ENCODE peak calls at places on chromosomes 12 and 14, in seven cellular contexts. One of them, this sample, is unnamed.

GRCh38 chr14:95237956-95238355 is 80.6 kb upstream of the DICER1 start:
- DNase-seq in fibroblast of lung: no peak
- DNase-seq in fibroblast of villous mesenchyme: no peak
- DNase-seq in tibial nerve: peak
- DNase-seq in GM12865: no peak
- DNase-seq in coronary artery: no peak
- DNase-seq in fibroblast of the aortic adventitia: no peak
- DNase-seq in this sample: no peak

GRCh38 chr12:19643635-19644034 is 204.3 kb downstream of the AEBP2 start:
- DNase-seq in fibroblast of villous mesenchyme: peak
- DNase-seq in fibroblast of the aortic adventitia: peak
- DNase-seq in fibroblast of lung: peak
- DNase-seq in GM12865: no peak
- DNase-seq in tibial nerve: peak
- DNase-seq in coronary artery: no peak
- DNase-seq in this sample: peak

GRCh38 chr12:47881041-47881440 is 23.8 kb downstream of the VDR start:
- DNase-seq in fibroblast of the aortic adventitia: no peak
- DNase-seq in tibial nerve: no peak
- DNase-seq in coronary artery: no peak
- DNase-seq in fibroblast of villous mesenchyme: no peak
- DNase-seq in GM12865: no peak
- DNase-seq in fibroblast of lung: no peak
- DNase-seq in this sample: peak

GRCh38 chr12:26614217-26614616 is 218.8 kb downstream of the ITPR2 start:
- DNase-seq in fibroblast of villous mesenchyme: peak
- DNase-seq in coronary artery: no peak
- DNase-seq in GM12865: peak
- DNase-seq in tibial nerve: no peak
- DNase-seq in fibroblast of the aortic adventitia: peak
- DNase-seq in fibroblast of lung: peak
- DNase-seq in this sample: peak

GRCh38 chr12:4859478-4860210 is 50.1 kb upstream of the KCNA1 start:
- DNase-seq in coronary artery: no peak
- DNase-seq in GM12865: peak
- DNase-seq in fibroblast of the aortic adventitia: no peak
- DNase-seq in fibroblast of villous mesenchyme: no peak
- DNase-seq in fibroblast of lung: no peak
- DNase-seq in tibial nerve: no peak
- DNase-seq in this sample: no peak

GRCh38 chr12:1282670-1283361 is 291.8 kb downstream of the ERC1 start:
- DNase-seq in GM12865: no peak
- DNase-seq in fibroblast of villous mesenchyme: peak
- DNase-seq in fibroblast of the aortic adventitia: peak
- DNase-seq in coronary artery: no peak
- DNase-seq in tibial nerve: peak
- DNase-seq in fibroblast of lung: peak
- DNase-seq in this sample: peak

GRCh38 chr12:7994731-7995205 is 37.7 kb upstream of the FOXJ2 start:
- DNase-seq in GM12865: no peak
- DNase-seq in fibroblast of villous mesenchyme: peak
- DNase-seq in fibroblast of the aortic adventitia: peak
- DNase-seq in coronary artery: no peak
- DNase-seq in tibial nerve: no peak
- DNase-seq in fibroblast of lung: peak
- DNase-seq in this sample: peak

GRCh38 chr12:72349491-72349890 is 77.3 kb downstream of the TRHDE start:
- DNase-seq in tibial nerve: no peak
- DNase-seq in fibroblast of the aortic adventitia: no peak
- DNase-seq in fibroblast of villous mesenchyme: no peak
- DNase-seq in fibroblast of lung: no peak
- DNase-seq in coronary artery: no peak
- DNase-seq in GM12865: no peak
- DNase-seq in this sample: no peak

GRCh38 chr12:120249875-120250795 is 15.4 kb downstream of the PXN start:
- DNase-seq in fibroblast of lung: no peak
- DNase-seq in fibroblast of the aortic adventitia: peak
- DNase-seq in fibroblast of villous mesenchyme: no peak
- DNase-seq in GM12865: peak
- DNase-seq in tibial nerve: peak
- DNase-seq in coronary artery: no peak
- DNase-seq in this sample: peak

GRCh38 chr14:95234426-95234825 is 77.1 kb upstream of the DICER1 start:
- DNase-seq in GM12865: no peak
- DNase-seq in fibroblast of the aortic adventitia: no peak
- DNase-seq in tibial nerve: no peak
- DNase-seq in fibroblast of villous mesenchyme: no peak
- DNase-seq in fibroblast of lung: no peak
- DNase-seq in coronary artery: no peak
- DNase-seq in this sample: no peak

GRCh38 chr12:85301054-85301453 is 21.0 kb downstream of the ALX1 start:
- DNase-seq in fibroblast of the aortic adventitia: no peak
- DNase-seq in GM12865: peak
- DNase-seq in coronary artery: no peak
- DNase-seq in fibroblast of villous mesenchyme: no peak
- DNase-seq in fibroblast of lung: no peak
- DNase-seq in tibial nerve: no peak
- DNase-seq in this sample: no peak

GRCh38 chr12:109777544-109777943 is 55.7 kb downstream of the TRPV4 start:
- DNase-seq in fibroblast of the aortic adventitia: peak
- DNase-seq in fibroblast of lung: peak
- DNase-seq in fibroblast of villous mesenchyme: peak
- DNase-seq in coronary artery: no peak
- DNase-seq in GM12865: peak
- DNase-seq in tibial nerve: no peak
- DNase-seq in this sample: peak

GRCh38 chr12:3761116-3761770 is 8.3 kb upstream of the CRACR2A start:
- DNase-seq in GM12865: no peak
- DNase-seq in coronary artery: no peak
- DNase-seq in tibial nerve: no peak
- DNase-seq in fibroblast of the aortic adventitia: no peak
- DNase-seq in fibroblast of villous mesenchyme: peak
- DNase-seq in fibroblast of lung: no peak
- DNase-seq in this sample: peak

GRCh38 chr14:48323655-48324054 is 648.2 kb upstream of the MDGA2 start:
- DNase-seq in coronary artery: no peak
- DNase-seq in tibial nerve: no peak
- DNase-seq in fibroblast of villous mesenchyme: peak
- DNase-seq in GM12865: no peak
- DNase-seq in fibroblast of lung: peak
- DNase-seq in fibroblast of the aortic adventitia: no peak
- DNase-seq in this sample: peak

GRCh38 chr12:100528044-100528443 is 45.4 kb upstream of the GAS2L3 start:
- DNase-seq in fibroblast of lung: no peak
- DNase-seq in coronary artery: no peak
- DNase-seq in GM12865: no peak
- DNase-seq in fibroblast of villous mesenchyme: no peak
- DNase-seq in fibroblast of the aortic adventitia: no peak
- DNase-seq in tibial nerve: no peak
- DNase-seq in this sample: no peak

GRCh38 chr12:124821252-124822200 is 42.1 kb downstream of the SCARB1 start:
- DNase-seq in fibroblast of villous mesenchyme: no peak
- DNase-seq in fibroblast of lung: no peak
- DNase-seq in tibial nerve: no peak
- DNase-seq in fibroblast of the aortic adventitia: no peak
- DNase-seq in coronary artery: no peak
- DNase-seq in GM12865: no peak
- DNase-seq in this sample: no peak

GRCh38 chr14:91417134-91417982 is at the start of gene CCDC88C:
- DNase-seq in GM12865: peak
- DNase-seq in tibial nerve: no peak
- DNase-seq in fibroblast of the aortic adventitia: no peak
- DNase-seq in fibroblast of lung: no peak
- DNase-seq in coronary artery: no peak
- DNase-seq in fibroblast of villous mesenchyme: peak
- DNase-seq in this sample: no peak

GRCh38 chr12:113048716-113049127 is 7.8 kb upstream of the DTX1 start:
- DNase-seq in tibial nerve: peak
- DNase-seq in fibroblast of villous mesenchyme: peak
- DNase-seq in fibroblast of the aortic adventitia: peak
- DNase-seq in fibroblast of lung: peak
- DNase-seq in coronary artery: no peak
- DNase-seq in GM12865: peak
- DNase-seq in this sample: peak

GRCh38 chr14:50347521-50347920 is 35.4 kb downstream of the DMAC2L start:
- DNase-seq in GM12865: no peak
- DNase-seq in fibroblast of the aortic adventitia: peak
- DNase-seq in tibial nerve: no peak
- DNase-seq in fibroblast of villous mesenchyme: peak
- DNase-seq in fibroblast of lung: peak
- DNase-seq in coronary artery: no peak
- DNase-seq in this sample: peak

GRCh38 chr12:105492591-105492990 is 162.1 kb downstream of the C12orf75 start:
- DNase-seq in fibroblast of villous mesenchyme: peak
- DNase-seq in fibroblast of the aortic adventitia: peak
- DNase-seq in coronary artery: no peak
- DNase-seq in fibroblast of lung: no peak
- DNase-seq in GM12865: no peak
- DNase-seq in tibial nerve: no peak
- DNase-seq in this sample: peak

GRCh38 chr14:99763527-99764221 is 29.5 kb upstream of the EML1 start:
- DNase-seq in GM12865: no peak
- DNase-seq in coronary artery: no peak
- DNase-seq in fibroblast of the aortic adventitia: no peak
- DNase-seq in tibial nerve: no peak
- DNase-seq in fibroblast of villous mesenchyme: no peak
- DNase-seq in fibroblast of lung: no peak
- DNase-seq in this sample: no peak

GRCh38 chr12:120961604-120962486 is 16.5 kb upstream of the HNF1A start:
- DNase-seq in fibroblast of lung: no peak
- DNase-seq in coronary artery: no peak
- DNase-seq in fibroblast of the aortic adventitia: no peak
- DNase-seq in tibial nerve: peak
- DNase-seq in fibroblast of villous mesenchyme: no peak
- DNase-seq in GM12865: no peak
- DNase-seq in this sample: no peak

GRCh38 chr12:93166891-93167307 is 210.8 kb upstream of the NUDT4 start:
- DNase-seq in fibroblast of the aortic adventitia: no peak
- DNase-seq in coronary artery: no peak
- DNase-seq in tibial nerve: no peak
- DNase-seq in GM12865: peak
- DNase-seq in fibroblast of lung: no peak
- DNase-seq in fibroblast of villous mesenchyme: no peak
- DNase-seq in this sample: no peak
- H3K4me3 ChIP-seq in fibroblast of the aortic adventitia: no peak
- H3K4me3 ChIP-seq in coronary artery: no peak
- H3K4me3 ChIP-seq in tibial nerve: no peak
- H3K4me3 ChIP-seq in GM12865: peak
- H3K4me3 ChIP-seq in fibroblast of lung: no peak
- H3K4me3 ChIP-seq in fibroblast of villous mesenchyme: no peak
- H3K4me3 ChIP-seq in this sample: no peak

GRCh38 chr12:54356951-54357356 is 7.3 kb downstream of the GPR84 start:
- DNase-seq in coronary artery: no peak
- DNase-seq in tibial nerve: no peak
- DNase-seq in fibroblast of villous mesenchyme: no peak
- DNase-seq in fibroblast of lung: no peak
- DNase-seq in GM12865: no peak
- DNase-seq in fibroblast of the aortic adventitia: no peak
- DNase-seq in this sample: no peak

GRCh38 chr12:54352891-54353874 is 11.1 kb downstream of the GPR84 start:
- DNase-seq in coronary artery: no peak
- DNase-seq in fibroblast of the aortic adventitia: peak
- DNase-seq in tibial nerve: no peak
- DNase-seq in fibroblast of lung: peak
- DNase-seq in fibroblast of villous mesenchyme: peak
- DNase-seq in GM12865: no peak
- DNase-seq in this sample: peak

GRCh38 chr12:54357802-54358619 is 6.3 kb downstream of the GPR84 start:
- DNase-seq in GM12865: peak
- DNase-seq in fibroblast of lung: no peak
- DNase-seq in fibroblast of villous mesenchyme: no peak
- DNase-seq in tibial nerve: no peak
- DNase-seq in coronary artery: no peak
- DNase-seq in fibroblast of the aortic adventitia: no peak
- DNase-seq in this sample: peak

GRCh38 chr12:54356228-54356627 is 8.1 kb downstream of the GPR84 start:
- DNase-seq in fibroblast of villous mesenchyme: no peak
- DNase-seq in GM12865: no peak
- DNase-seq in fibroblast of the aortic adventitia: no peak
- DNase-seq in tibial nerve: no peak
- DNase-seq in coronary artery: no peak
- DNase-seq in fibroblast of lung: no peak
- DNase-seq in this sample: no peak

GRCh38 chr12:54355104-54355815 is 9.0 kb downstream of the GPR84 start:
- DNase-seq in fibroblast of the aortic adventitia: no peak
- DNase-seq in fibroblast of villous mesenchyme: no peak
- DNase-seq in tibial nerve: no peak
- DNase-seq in coronary artery: no peak
- DNase-seq in fibroblast of lung: no peak
- DNase-seq in GM12865: no peak
- DNase-seq in this sample: no peak
- TF ChIP-seq CTCF in fibroblast of the aortic adventitia: peak
- TF ChIP-seq CTCF in fibroblast of villous mesenchyme: peak
- TF ChIP-seq CTCF in tibial nerve: no peak
- TF ChIP-seq CTCF in coronary artery: no peak
- TF ChIP-seq CTCF in fibroblast of lung: no peak
- TF ChIP-seq CTCF in GM12865: no peak
- TF ChIP-seq CTCF in this sample: no peak

GRCh38 chr14:71454010-71454409 is 478.2 kb upstream of the RGS6 start:
- DNase-seq in fibroblast of lung: no peak
- DNase-seq in GM12865: no peak
- DNase-seq in tibial nerve: no peak
- DNase-seq in fibroblast of villous mesenchyme: no peak
- DNase-seq in coronary artery: no peak
- DNase-seq in fibroblast of the aortic adventitia: no peak
- DNase-seq in this sample: no peak
- H3K4me3 ChIP-seq in fibroblast of lung: no peak
- H3K4me3 ChIP-seq in GM12865: no peak
- H3K4me3 ChIP-seq in tibial nerve: no peak
- H3K4me3 ChIP-seq in fibroblast of villous mesenchyme: no peak
- H3K4me3 ChIP-seq in coronary artery: no peak
- H3K4me3 ChIP-seq in fibroblast of the aortic adventitia: no peak
- H3K4me3 ChIP-seq in this sample: no peak

DNA sequence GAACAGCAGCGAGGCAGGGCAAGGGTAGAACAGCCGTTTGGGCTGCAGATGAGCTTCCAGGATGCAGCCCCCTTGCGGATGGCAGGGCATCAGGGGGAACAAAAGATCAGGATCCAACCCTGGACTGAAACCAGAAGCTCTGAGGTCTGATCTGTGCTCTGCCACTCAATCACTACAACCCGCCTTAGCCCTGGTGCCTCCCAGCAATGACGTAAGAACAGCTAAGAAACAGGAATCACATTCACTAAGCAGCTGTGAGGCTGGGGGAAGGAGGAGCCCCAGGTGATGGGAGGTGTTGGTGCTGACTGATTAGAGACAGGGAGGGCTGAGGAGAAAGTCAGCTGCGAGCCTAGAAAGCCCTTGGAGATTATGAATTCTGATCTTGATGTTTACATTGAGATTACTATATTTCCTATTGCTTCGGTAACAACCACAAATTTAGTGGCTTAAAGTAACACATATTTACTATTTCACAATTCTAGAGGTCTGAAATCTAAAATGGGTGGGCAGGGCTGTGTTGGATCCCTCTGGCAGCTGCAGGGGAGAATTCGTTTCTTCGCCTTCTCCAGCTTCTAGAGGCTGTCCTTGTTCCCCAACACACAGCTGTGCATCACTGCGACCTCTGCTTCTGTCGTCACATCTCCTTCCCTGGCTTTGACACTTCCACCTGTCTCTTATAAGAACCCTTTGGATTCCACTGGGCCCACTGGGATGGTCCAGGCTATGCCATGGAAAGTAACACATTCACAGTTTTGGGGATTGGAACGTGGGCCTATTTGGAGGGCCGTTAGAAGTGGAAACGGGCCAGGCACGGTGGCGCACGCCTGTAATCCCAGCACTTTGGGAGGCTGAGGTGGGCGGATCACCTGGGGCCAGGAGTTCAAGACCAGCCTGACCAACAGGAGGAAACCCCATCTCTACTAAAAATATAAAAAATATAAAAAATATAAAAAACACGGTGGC is 6.1 kb upstream of the CD9 start:
- DNase-seq in fibroblast of villous mesenchyme: peak
- DNase-seq in tibial nerve: no peak
- DNase-seq in GM12865: no peak
- DNase-seq in fibroblast of lung: peak
- DNase-seq in coronary artery: no peak
- DNase-seq in fibroblast of the aortic adventitia: no peak
- DNase-seq in this sample: no peak
- TF ChIP-seq CTCF in fibroblast of villous mesenchyme: no peak
- TF ChIP-seq CTCF in tibial nerve: no peak
- TF ChIP-seq CTCF in GM12865: no peak
- TF ChIP-seq CTCF in fibroblast of lung: peak
- TF ChIP-seq CTCF in coronary artery: no peak
- TF ChIP-seq CTCF in fibroblast of the aortic adventitia: no peak
- TF ChIP-seq CTCF in this sample: no peak